ENCODE peak calls at places on chromosome 18, in four cellular contexts. G is HCT116, X is K562, T is H1. L is an unnamed sample. For H3K4me1 and H3K36me3, the result is how much of the 10 kb centered on the place peaks cover.

GRCh38 chr18:12597775-12598174 is 60.1 kb downstream of the SPIRE1 start:
- DNase-seq in G (peak), X (no peak), T (no peak), L (no peak)

GRCh38 chr18:50424877-50425690 is 50.2 kb downstream of the SKA1 start:
- DNase-seq in G (no peak), X (peak), T (no peak), L (no peak)

GRCh38 chr18:47204908-47205522 is 28.9 kb upstream of the IER3IP1 start:
- DNase-seq in G (peak), X (peak), T (peak), L (peak)

GRCh38 chr18:40356153-40356552 is 1598.9 kb upstream of the PIK3C3 start:
- DNase-seq in G (no peak), X (no peak), T (no peak), L (no peak)

GRCh38 chr18:75984853-75985252 is 510.2 kb downstream of the ZNF516 start:
- DNase-seq in G (no peak), X (no peak), T (no peak), L (no peak)

GRCh38 chr18:12271376-12272235 is 17.4 kb downstream of the CIDEA start:
- DNase-seq in G (peak), X (peak), T (peak), L (peak)

GRCh38 chr18:34947711-34948125 is 93.5 kb upstream of the MAPRE2 start:
- DNase-seq in G (no peak), X (no peak), T (no peak), L (no peak)

GRCh38 chr18:63890950-63891304 is 3.4 kb downstream of the SERPINB2 start:
- DNase-seq in G (no peak), X (no peak), T (no peak), L (no peak)

GRCh38 chr18:8797206-8797605 is 91.8 kb downstream of the MTCL1 start:
- DNase-seq in G (no peak), X (no peak), T (no peak), L (no peak)

GRCh38 chr18:11689972-11690570 is 1.0 kb downstream of the GNAL start:
- DNase-seq in G (no peak), X (no peak), T (no peak), L (no peak)

GRCh38 chr18:26215247-26215970 is 10.8 kb upstream of the TAF4B start:
- DNase-seq in G (no peak), X (no peak), T (no peak), L (no peak)

GRCh38 chr18:70296289-70296688 is 7.4 kb downstream of the SOCS6 start:
- DNase-seq in G (no peak), X (peak), T (no peak), L (no peak)

GRCh38 chr18:55685638-55686037 is 97.6 kb upstream of the TCF4 start:
- DNase-seq in G (no peak), X (no peak), T (no peak), L (no peak)

GRCh38 chr18:12543697-12544096 is 114.2 kb downstream of the SPIRE1 start:
- DNase-seq in G (no peak), X (no peak), T (no peak), L (no peak)

GRCh38 chr18:45167631-45168225 is 447.5 kb upstream of the SLC14A2 start:
- DNase-seq in G (no peak), X (no peak), T (no peak), L (no peak)

GRCh38 chr18:76518543-76519155 is 23.6 kb upstream of the ZNF516 start:
- DNase-seq in G (no peak), X (no peak), T (peak), L (no peak)

GRCh38 chr18:3538456-3538855 is 88.5 kb downstream of the TGIF1 start:
- DNase-seq in G (no peak), X (no peak), T (no peak), L (no peak)

GRCh38 chr18:59229681-59230443 is 9.9 kb downstream of the GRP start:
- DNase-seq in G (no peak), X (no peak), T (no peak), L (no peak)

GRCh38 chr18:52152036-52152435 is 188.0 kb upstream of the DCC start:
- DNase-seq in G (no peak), X (no peak), T (no peak), L (no peak)

GRCh38 chr18:48713302-48713701 is 174.5 kb downstream of the CTIF start:
- DNase-seq in G (no peak), X (no peak), T (no peak), L (no peak)

GRCh38 chr18:35387367-35387685 is 10.2 kb upstream of the ZNF396 start:
- DNase-seq in G (no peak), X (no peak), T (no peak), L (no peak)

GRCh38 chr18:9109523-9109922 is 7.0 kb downstream of the NDUFV2 start:
- DNase-seq in G (no peak), X (no peak), T (no peak), L (no peak)

GRCh38 chr18:22705328-22705727 is 227.8 kb upstream of the RBBP8 start:
- DNase-seq in G (no peak), X (no peak), T (no peak), L (no peak)

GRCh38 chr18:55522011-55522410 is 66.0 kb downstream of the TCF4 start:
- DNase-seq in G (no peak), X (peak), T (peak), L (no peak)

GRCh38 chr18:2518473-2518872 is 52.8 kb downstream of the METTL4 start:
- DNase-seq in G (no peak), X (no peak), T (no peak), L (no peak)
- TF ChIP-seq ZNF274 in G (no peak), X (no peak), T (no peak), L (no peak)

GRCh38 chr18:10525563-10526210 is at the start of gene NAPG:
- DNase-seq in G (peak), X (peak), T (peak), L (peak)
- H3K4me1 ChIP-seq in G (under half), X (under half), T (under half), L (under half)

GRCh38 chr18:42156266-42156665 is 201.2 kb downstream of the PIK3C3 start:
- DNase-seq in G (no peak), X (no peak), T (no peak), L (no peak)

GRCh38 chr18:42157420-42157819 is 202.4 kb downstream of the PIK3C3 start:
- DNase-seq in G (no peak), X (no peak), T (no peak), L (no peak)

GRCh38 chr18:42155024-42155423 is 200.0 kb downstream of the PIK3C3 start:
- DNase-seq in G (no peak), X (no peak), T (no peak), L (no peak)

GRCh38 chr18:42157878-42158277 is 202.8 kb downstream of the PIK3C3 start:
- DNase-seq in G (no peak), X (no peak), T (no peak), L (no peak)

DNA sequence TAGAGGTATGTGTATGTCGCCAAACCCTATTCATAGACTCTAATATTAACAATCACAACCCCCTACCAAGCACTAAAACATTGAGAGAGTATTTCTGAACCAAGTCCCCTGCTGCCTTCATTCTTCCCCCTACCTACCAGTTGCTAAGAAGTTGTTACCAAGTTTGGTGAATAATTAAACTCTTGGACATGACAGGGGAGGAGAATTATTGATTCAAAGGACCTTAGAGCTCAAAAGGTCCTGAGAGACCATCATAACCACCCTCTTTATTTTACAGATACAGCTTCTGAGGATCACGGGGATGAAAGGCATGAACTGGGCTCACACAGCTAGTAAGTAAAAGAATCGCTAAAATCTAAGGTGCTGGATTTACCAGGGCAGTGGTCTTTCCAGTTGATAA is 204.1 kb downstream of the PIK3C3 start:
- DNase-seq in G (no peak), X (no peak), T (no peak), L (no peak)
- H3K36me3 ChIP-seq in G (under half), X (under half), T (under half), L (under half)

GRCh38 chr18:68085251-68085650 is 568.7 kb upstream of the DSEL start:
- DNase-seq in G (no peak), X (no peak), T (no peak), L (no peak)

GRCh38 chr18:68083776-68084175 is 567.3 kb upstream of the DSEL start:
- DNase-seq in G (no peak), X (no peak), T (no peak), L (no peak)

GRCh38 chr18:68083131-68083530 is 566.6 kb upstream of the DSEL start:
- DNase-seq in G (no peak), X (no peak), T (no peak), L (no peak)
- TF ChIP-seq ZNF274 in G (no peak), X (no peak), T (no peak), L (no peak)

GRCh38 chr18:7169601-7170000 is 52.0 kb upstream of the LAMA1 start:
- DNase-seq in G (no peak), X (no peak), T (no peak), L (no peak)

GRCh38 chr18:7164610-7165009 is 47.0 kb upstream of the LAMA1 start:
- DNase-seq in G (no peak), X (no peak), T (peak), L (no peak)

GRCh38 chr18:7170292-7170691 is 52.7 kb upstream of the LAMA1 start:
- DNase-seq in G (no peak), X (no peak), T (no peak), L (no peak)

GRCh38 chr18:7165846-7166393 is 48.3 kb upstream of the LAMA1 start:
- DNase-seq in G (no peak), X (no peak), T (no peak), L (no peak)

DNA sequence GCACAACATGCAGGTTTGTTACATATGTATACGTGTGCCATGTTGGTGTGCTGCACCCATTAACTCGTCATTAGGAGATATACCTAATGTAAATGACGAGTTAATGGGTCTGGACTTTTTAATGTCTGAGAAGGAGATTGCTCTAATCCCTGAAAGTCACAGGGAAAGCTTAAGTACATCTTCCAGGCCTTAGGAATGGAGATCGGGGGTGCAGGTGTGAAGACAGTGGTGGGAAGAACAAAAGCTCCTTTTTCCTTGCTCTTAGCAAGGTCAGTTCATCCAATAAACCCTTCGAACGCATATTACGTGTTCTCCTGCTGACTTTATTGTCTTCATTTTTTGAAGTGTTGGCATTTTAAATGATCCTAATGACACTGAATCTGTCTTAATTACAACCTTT is 50.8 kb upstream of the LAMA1 start:
- DNase-seq in G (no peak), X (no peak), T (no peak), L (no peak)
- H3K4me1 ChIP-seq in G (under half), X (under half), T (under half), L (under half)

GRCh38 chr18:68699043-68699442 is 15.9 kb downstream of the TMX3 start:
- DNase-seq in G (no peak), X (no peak), T (no peak), L (no peak)
- H3K36me3 ChIP-seq in G (under half), X (half or more), T (under half), L (under half)

GRCh38 chr18:57869228-57869627 is 66.1 kb upstream of the ATP8B1 start:
- DNase-seq in G (no peak), X (no peak), T (no peak), L (no peak)
- TF ChIP-seq ZNF274 in G (no peak), X (no peak), T (no peak), L (no peak)

L was measured in NT2/D1.